ENCODE peak calls at places on chromosome 1, in eight cellular contexts. A is tibial artery, J is NCI-H2081, F is HL-60, G is neuronal stem cell, K is endothelial cell, B is GDM1, H is fibroblast of mammary gland. X is an unnamed sample.

GRCh38 chr1:174134000-174134659 is 25.2 kb upstream of the RABGAP1L start:
- DNase-seq in J (peak), H (no peak), A (no peak), F (no peak), B (no peak), G (no peak), K (no peak), X (no peak)

GRCh38 chr1:11281518-11282331 is 8.7 kb downstream of the UBIAD1 start:
- DNase-seq in K (no peak), G (no peak), B (no peak), J (no peak), F (no peak), A (no peak), H (peak), X (no peak)

GRCh38 chr1:98217601-98218000 is 296.8 kb upstream of the DPYD start:
- DNase-seq in G (no peak), A (no peak), K (no peak), J (no peak), B (no peak), H (no peak), F (no peak), X (no peak)

GRCh38 chr1:55381491-55381890 is 166.3 kb upstream of the USP24 start:
- DNase-seq in A (no peak), F (no peak), B (no peak), G (no peak), K (no peak), J (no peak), H (no peak), X (no peak)

GRCh38 chr1:104852151-104852550 is 1102.5 kb downstream of the AMY1C start:
- DNase-seq in A (no peak), B (no peak), G (no peak), F (no peak), J (no peak), H (no peak), K (no peak), X (no peak)

GRCh38 chr1:95321516-95321915 is 87.5 kb downstream of the RWDD3 start:
- DNase-seq in J (no peak), K (no peak), A (no peak), G (no peak), B (no peak), F (no peak), H (no peak), X (no peak)

GRCh38 chr1:160161965-160162705 is 10.7 kb downstream of the ATP1A4 start:
- DNase-seq in F (no peak), H (peak), G (peak), K (peak), J (no peak), A (no peak), B (no peak), X (no peak)

GRCh38 chr1:229640455-229640854 is 14.4 kb downstream of the URB2 start:
- DNase-seq in G (no peak), H (no peak), F (no peak), K (no peak), J (peak), A (no peak), B (no peak), X (no peak)

GRCh38 chr1:75616436-75617433 is 5.8 kb upstream of the SLC44A5 start:
- DNase-seq in K (peak), B (no peak), J (no peak), F (no peak), A (no peak), H (peak), G (peak), X (no peak)

GRCh38 chr1:151711940-151712339 is 4.7 kb downstream of the CELF3 start:
- DNase-seq in K (no peak), F (no peak), J (peak), H (no peak), G (no peak), A (no peak), B (no peak), X (no peak)

GRCh38 chr1:231844986-231845502 is 218.5 kb downstream of the DISC1 start:
- DNase-seq in B (peak), J (no peak), F (no peak), H (no peak), G (no peak), A (no peak), K (no peak), X (no peak)

GRCh38 chr1:75855010-75855409 is 58.3 kb downstream of the MSH4 start:
- DNase-seq in H (peak), F (no peak), A (no peak), J (no peak), B (no peak), K (no peak), G (no peak), X (no peak)

GRCh38 chr1:15207031-15207828 is 39.8 kb upstream of the FHAD1 start:
- DNase-seq in J (no peak), F (no peak), A (no peak), H (no peak), B (no peak), K (no peak), G (no peak), X (no peak)

GRCh38 chr1:154712166-154712838 is 104.3 kb upstream of the ADAR start:
- DNase-seq in H (no peak), F (no peak), K (no peak), A (no peak), B (no peak), J (no peak), G (no peak), X (no peak)

GRCh38 chr1:160127865-160128523 is 12.4 kb downstream of the ATP1A2 start:
- DNase-seq in B (no peak), J (no peak), F (no peak), K (no peak), G (no peak), H (peak), A (no peak), X (no peak)

GRCh38 chr1:205746757-205747412 is 3.1 kb downstream of the NUCKS1 start:
- DNase-seq in G (no peak), J (no peak), F (no peak), B (no peak), H (no peak), A (no peak), K (no peak), X (no peak)